ENCODE peak calls at places on chromosomes 1 and 21, in five cellular contexts. W, X, M, N and T are unnamed samples.

GRCh38 chr1:239814306-239814881 is 277.3 kb upstream of the FMN2 start:
- DNase-seq in W (peak), X (no peak), M (peak), N (peak), T (peak)

GRCh38 chr1:21200767-21201166 is 24.1 kb upstream of the EIF4G3 start:
- DNase-seq in W (peak), X (no peak), M (peak), N (no peak), T (no peak)

GRCh38 chr1:109792056-109792831 is 28.5 kb upstream of the EPS8L3 start:
- DNase-seq in W (peak), X (no peak), M (peak), N (peak), T (peak)

GRCh38 chr1:199160521-199161318 is 521.9 kb downstream of the PTPRC start:
- DNase-seq in W (no peak), X (no peak), M (no peak), N (no peak), T (no peak)

GRCh38 chr1:55310517-55310927 is 95.4 kb upstream of the USP24 start:
- DNase-seq in W (peak), X (no peak), M (peak), N (peak), T (peak)

GRCh38 chr1:111399792-111400610 is 27.5 kb downstream of the OVGP1 start:
- DNase-seq in W (peak), X (no peak), M (peak), N (peak), T (no peak)

GRCh38 chr21:46161180-46161799 is 5.9 kb upstream of the FTCD start:
- DNase-seq in W (no peak), X (no peak), M (no peak), N (no peak), T (no peak)

GRCh38 chr1:153617677-153618076 is 1.6 kb upstream of the S100A14 start:
- DNase-seq in W (no peak), X (peak), M (peak), N (peak), T (peak)

GRCh38 chr1:29398431-29398830 is 162.1 kb downstream of the PTPRU start:
- DNase-seq in W (no peak), X (no peak), M (peak), N (no peak), T (no peak)

GRCh38 chr1:22751124-22751531 is 40.5 kb downstream of the EPHB2 start:
- DNase-seq in W (no peak), X (no peak), M (no peak), N (no peak), T (no peak)

GRCh38 chr1:7427901-7428300 is 343.2 kb upstream of the VAMP3 start:
- DNase-seq in W (peak), X (no peak), M (no peak), N (no peak), T (no peak)

GRCh38 chr1:20552728-20553571 is 577 bp downstream of the FAM43B start:
- DNase-seq in W (peak), X (no peak), M (peak), N (peak), T (no peak)

GRCh38 chr1:166233750-166234366 is 67.1 kb upstream of the FAM78B start:
- DNase-seq in W (no peak), X (no peak), M (no peak), N (peak), T (no peak)

GRCh38 chr1:74343191-74343590 is 108.0 kb downstream of the TNNI3K start:
- DNase-seq in W (no peak), X (no peak), M (no peak), N (no peak), T (no peak)

GRCh38 chr1:52551476-52552235 is 1.2 kb downstream of the TUT4 start:
- DNase-seq in W (peak), X (peak), M (peak), N (peak), T (no peak)

GRCh38 chr1:95388041-95388440 is 154.0 kb downstream of the RWDD3 start:
- DNase-seq in W (no peak), X (no peak), M (no peak), N (no peak), T (no peak)

GRCh38 chr1:174815036-174815435 is 184.7 kb upstream of the CACYBP start:
- DNase-seq in W (no peak), X (no peak), M (peak), N (no peak), T (peak)

GRCh38 chr1:40140211-40140709 is 20.9 kb upstream of the RLF start:
- DNase-seq in W (peak), X (no peak), M (no peak), N (no peak), T (no peak)

GRCh38 chr1:8113257-8114220 is 87.4 kb upstream of the ERRFI1 start:
- DNase-seq in W (no peak), X (no peak), M (no peak), N (no peak), T (peak)

GRCh38 chr1:17561561-17561985 is 22.1 kb downstream of the ARHGEF10L start:
- DNase-seq in W (no peak), X (no peak), M (peak), N (peak), T (no peak)

GRCh38 chr1:118266436-118266835 is 81.4 kb upstream of the SPAG17 start:
- DNase-seq in W (no peak), X (no peak), M (no peak), N (no peak), T (no peak)

GRCh38 chr1:60169206-60169605 is 95.6 kb upstream of the C1orf87 start:
- DNase-seq in W (no peak), X (no peak), M (peak), N (no peak), T (no peak)

GRCh38 chr1:198132060-198132781 is 24.6 kb upstream of the NEK7 start:
- DNase-seq in W (no peak), X (no peak), M (no peak), N (no peak), T (no peak)

GRCh38 chr1:21703318-21703963 is 34.3 kb upstream of the RAP1GAP start:
- DNase-seq in W (peak), X (no peak), M (peak), N (no peak), T (no peak)

GRCh38 chr1:203306089-203306969 is 1.0 kb downstream of the BTG2 start:
- DNase-seq in W (peak), X (no peak), M (peak), N (peak), T (peak)

GRCh38 chr21:46347791-46348381 is 23.9 kb downstream of the PCNT start:
- DNase-seq in W (no peak), X (no peak), M (peak), N (peak), T (no peak)

GRCh38 chr1:69645477-69645876 is 77.8 kb downstream of the LRRC7 start:
- DNase-seq in W (no peak), X (no peak), M (no peak), N (no peak), T (no peak)

GRCh38 chr1:246591504-246591903 is 25.2 kb downstream of the CNST start:
- DNase-seq in W (no peak), X (no peak), M (no peak), N (no peak), T (no peak)

GRCh38 chr1:6103111-6103853 is 57.6 kb downstream of the KCNAB2 start:
- DNase-seq in W (no peak), X (no peak), M (no peak), N (no peak), T (no peak)

GRCh38 chr1:159916240-159917051 is 8.9 kb downstream of the TAGLN2 start:
- DNase-seq in W (no peak), X (no peak), M (peak), N (peak), T (peak)

GRCh38 chr1:228472655-228473054 is 14.5 kb upstream of the RNF187 start:
- DNase-seq in W (peak), X (no peak), M (peak), N (no peak), T (no peak)

GRCh38 chr1:150560576-150560975 is 11.4 kb downstream of the ADAMTSL4 start:
- DNase-seq in W (no peak), X (no peak), M (no peak), N (no peak), T (no peak)

GRCh38 chr1:248825909-248826760 is at the start of gene SH3BP5L:
- DNase-seq in W (peak), X (peak), M (peak), N (peak), T (peak)

GRCh38 chr1:192580351-192580962 is 4.9 kb downstream of the RGS1 start:
- DNase-seq in W (peak), X (no peak), M (peak), N (peak), T (peak)

GRCh38 chr1:230194525-230194924 is 127.5 kb downstream of the GALNT2 start:
- DNase-seq in W (no peak), X (no peak), M (no peak), N (no peak), T (peak)

GRCh38 chr1:159938221-159938852 is 7.1 kb downstream of the IGSF9 start:
- DNase-seq in W (no peak), X (no peak), M (no peak), N (no peak), T (no peak)

GRCh38 chr1:170377011-170377410 is 155.0 kb upstream of the GORAB start:
- DNase-seq in W (no peak), X (no peak), M (no peak), N (no peak), T (no peak)

GRCh38 chr1:195053478-195053877 is 1554.8 kb downstream of the KCNT2 start:
- DNase-seq in W (no peak), X (no peak), M (peak), N (no peak), T (no peak)

GRCh38 chr1:19416919-19417441 is 68.4 kb downstream of the CAPZB start:
- DNase-seq in W (no peak), X (no peak), M (no peak), N (no peak), T (no peak)